ENCODE peak calls at places on chromosomes 6 and 20, in seven cellular contexts. One of them, this sample, is unnamed.

GRCh38 chr6:34360556-34360955 is 31.9 kb downstream of the NUDT3 start:
- DNase-seq in GDM1: no peak
- DNase-seq in suprapubic skin: no peak
- DNase-seq in NCI-H446 treated with DMSO at 0.1 percent for 48 hours: no peak
- DNase-seq in thoracic aorta: no peak
- DNase-seq in NCI-H1092 treated with DMSO at 0.1 percent for 48 hours: no peak
- DNase-seq in HEK293T: no peak
- DNase-seq in this sample: no peak

GRCh38 chr20:18326990-18327389 is 38.7 kb downstream of the ZNF133 start:
- DNase-seq in HEK293T: no peak
- DNase-seq in NCI-H446 treated with DMSO at 0.1 percent for 48 hours: no peak
- DNase-seq in NCI-H1092 treated with DMSO at 0.1 percent for 48 hours: no peak
- DNase-seq in GDM1: no peak
- DNase-seq in suprapubic skin: no peak
- DNase-seq in thoracic aorta: no peak
- DNase-seq in this sample: no peak

GRCh38 chr6:133632206-133632605 is 256.7 kb upstream of the TCF21 start:
- DNase-seq in suprapubic skin: no peak
- DNase-seq in GDM1: no peak
- DNase-seq in NCI-H1092 treated with DMSO at 0.1 percent for 48 hours: no peak
- DNase-seq in HEK293T: no peak
- DNase-seq in thoracic aorta: no peak
- DNase-seq in NCI-H446 treated with DMSO at 0.1 percent for 48 hours: no peak
- DNase-seq in this sample: peak

GRCh38 chr6:128465368-128466343 is 54.7 kb downstream of the PTPRK start:
- DNase-seq in suprapubic skin: no peak
- DNase-seq in NCI-H446 treated with DMSO at 0.1 percent for 48 hours: no peak
- DNase-seq in HEK293T: no peak
- DNase-seq in NCI-H1092 treated with DMSO at 0.1 percent for 48 hours: no peak
- DNase-seq in thoracic aorta: no peak
- DNase-seq in GDM1: no peak
- DNase-seq in this sample: no peak

GRCh38 chr6:135531954-135532490 is 34.5 kb upstream of the AHI1 start:
- DNase-seq in NCI-H446 treated with DMSO at 0.1 percent for 48 hours: no peak
- DNase-seq in suprapubic skin: no peak
- DNase-seq in GDM1: no peak
- DNase-seq in thoracic aorta: no peak
- DNase-seq in HEK293T: no peak
- DNase-seq in NCI-H1092 treated with DMSO at 0.1 percent for 48 hours: no peak
- DNase-seq in this sample: no peak

GRCh38 chr6:33670086-33670660 is 41.3 kb downstream of the UQCC2 start:
- DNase-seq in thoracic aorta: no peak
- DNase-seq in NCI-H1092 treated with DMSO at 0.1 percent for 48 hours: no peak
- DNase-seq in suprapubic skin: no peak
- DNase-seq in GDM1: no peak
- DNase-seq in NCI-H446 treated with DMSO at 0.1 percent for 48 hours: no peak
- DNase-seq in HEK293T: no peak
- DNase-seq in this sample: no peak

GRCh38 chr6:44271914-44272313 is 1.7 kb downstream of the TMEM151B start:
- DNase-seq in NCI-H1092 treated with DMSO at 0.1 percent for 48 hours: no peak
- DNase-seq in thoracic aorta: no peak
- DNase-seq in suprapubic skin: no peak
- DNase-seq in GDM1: no peak
- DNase-seq in NCI-H446 treated with DMSO at 0.1 percent for 48 hours: no peak
- DNase-seq in HEK293T: no peak
- DNase-seq in this sample: no peak

GRCh38 chr6:134379086-134379485 is 61.2 kb upstream of the SGK1 start:
- DNase-seq in suprapubic skin: no peak
- DNase-seq in HEK293T: no peak
- DNase-seq in NCI-H1092 treated with DMSO at 0.1 percent for 48 hours: no peak
- DNase-seq in GDM1: no peak
- DNase-seq in NCI-H446 treated with DMSO at 0.1 percent for 48 hours: no peak
- DNase-seq in thoracic aorta: no peak
- DNase-seq in this sample: no peak

GRCh38 chr20:7025635-7026034 is 258.1 kb downstream of the BMP2 start:
- DNase-seq in NCI-H446 treated with DMSO at 0.1 percent for 48 hours: no peak
- DNase-seq in suprapubic skin: no peak
- DNase-seq in HEK293T: no peak
- DNase-seq in thoracic aorta: no peak
- DNase-seq in GDM1: no peak
- DNase-seq in NCI-H1092 treated with DMSO at 0.1 percent for 48 hours: no peak
- DNase-seq in this sample: no peak

GRCh38 chr20:859661-860294 is 26.3 kb downstream of the FAM110A start:
- DNase-seq in NCI-H446 treated with DMSO at 0.1 percent for 48 hours: no peak
- DNase-seq in NCI-H1092 treated with DMSO at 0.1 percent for 48 hours: no peak
- DNase-seq in GDM1: no peak
- DNase-seq in thoracic aorta: no peak
- DNase-seq in HEK293T: no peak
- DNase-seq in suprapubic skin: no peak
- DNase-seq in this sample: no peak

GRCh38 chr20:48184229-48184628 is 398.9 kb upstream of the SULF2 start:
- DNase-seq in HEK293T: no peak
- DNase-seq in NCI-H1092 treated with DMSO at 0.1 percent for 48 hours: no peak
- DNase-seq in GDM1: no peak
- DNase-seq in NCI-H446 treated with DMSO at 0.1 percent for 48 hours: no peak
- DNase-seq in suprapubic skin: no peak
- DNase-seq in thoracic aorta: no peak
- DNase-seq in this sample: no peak

GRCh38 chr6:155340464-155341129 is 26.3 kb upstream of the TFB1M start:
- DNase-seq in HEK293T: no peak
- DNase-seq in thoracic aorta: no peak
- DNase-seq in NCI-H446 treated with DMSO at 0.1 percent for 48 hours: no peak
- DNase-seq in NCI-H1092 treated with DMSO at 0.1 percent for 48 hours: no peak
- DNase-seq in suprapubic skin: no peak
- DNase-seq in GDM1: no peak
- DNase-seq in this sample: peak

GRCh38 chr20:48760403-48760889 is 67.4 kb downstream of the PREX1 start:
- DNase-seq in NCI-H1092 treated with DMSO at 0.1 percent for 48 hours: no peak
- DNase-seq in thoracic aorta: no peak
- DNase-seq in HEK293T: no peak
- DNase-seq in suprapubic skin: no peak
- DNase-seq in GDM1: peak
- DNase-seq in NCI-H446 treated with DMSO at 0.1 percent for 48 hours: no peak
- DNase-seq in this sample: no peak